ENCODE peak calls at places on chromosomes 12 and 14, in nine cellular contexts. V is AG10803, N is endothelial cell, P is HepG2, X is foreskin fibroblast, A is cardiac fibroblast, F is RWPE1, S is pancreas, R is HFFc6. Q is an unnamed sample.

GRCh38 chr14:65290830-65291229 is 121.7 kb upstream of the FUT8 start:
- DNase-seq in X (peak; percentile 90), S (no peak), R (peak; percentile 80), N (no peak), V (peak; percentile 94), A (peak; percentile 77), F (peak; percentile 85), P (peak; percentile 68), Q (peak; percentile 65)

GRCh38 chr12:32483499-32483898 is 84.1 kb downstream of the FGD4 start:
- DNase-seq in A (peak; percentile 28), S (no peak), F (no peak), X (no peak), N (no peak), P (no peak), V (no peak), R (no peak), Q (no peak)

GRCh38 chr14:38278035-38278434 is 22.1 kb upstream of the CLEC14A start:
- DNase-seq in P (no peak), N (no peak), S (no peak), A (peak; percentile 52), R (no peak), F (no peak), X (peak; percentile 30), V (no peak), Q (no peak)

GRCh38 chr12:102326987-102327386 is 129.4 kb upstream of the PMCH start:
- DNase-seq in X (no peak), R (no peak), S (no peak), N (no peak), F (no peak), P (no peak), A (no peak), V (no peak), Q (no peak)

GRCh38 chr12:63276537-63277365 is 125.8 kb upstream of the AVPR1A start:
- DNase-seq in V (peak; percentile 13), X (peak; percentile 45), N (peak; percentile 54), P (peak; percentile 44), R (peak; percentile 4), S (peak; percentile 50), A (peak; percentile 12), F (peak; percentile 13), Q (no peak)

GRCh38 chr12:79187032-79187431 is 322.5 kb downstream of the SYT1 start:
- DNase-seq in V (no peak), F (no peak), A (no peak), S (no peak), R (no peak), N (no peak), X (no peak), P (no peak), Q (no peak)

GRCh38 chr12:3204143-3204542 is 127.0 kb downstream of the TSPAN9 start:
- DNase-seq in N (no peak), V (no peak), X (no peak), A (no peak), F (no peak), R (no peak), P (no peak), S (no peak), Q (no peak)

GRCh38 chr12:48015954-48016353 is 11.7 kb upstream of the COL2A1 start:
- DNase-seq in R (no peak), N (no peak), S (no peak), P (no peak), X (no peak), V (no peak), F (no peak), A (no peak), Q (no peak)

GRCh38 chr12:57744194-57744776 is 554 bp upstream of the TSPAN31 start:
- DNase-seq in S (peak; percentile 79), X (peak; percentile 94), A (peak; percentile 87), V (peak; percentile 82), R (peak; percentile 62), P (no peak), F (peak; percentile 88), N (peak; percentile 62), Q (no peak)

GRCh38 chr12:104714369-104714768 is 243.7 kb downstream of the SLC41A2 start:
- DNase-seq in A (no peak), N (no peak), X (no peak), F (no peak), V (no peak), P (no peak), S (no peak), R (no peak), Q (no peak)

GRCh38 chr12:123973552-123974341 is 732 bp downstream of the ZNF664 start:
- DNase-seq in S (peak; percentile 78), P (peak; percentile 21), X (peak; percentile 56), V (peak; percentile 6), R (no peak), F (no peak), A (peak; percentile 21), N (peak; percentile 56), Q (no peak)

GRCh38 chr14:95741051-95741490 is 27.1 kb upstream of the TCL1A start:
- DNase-seq in S (no peak), V (no peak), F (peak; percentile 69), R (no peak), P (no peak), N (no peak), X (peak; percentile 20), A (no peak), Q (no peak)

GRCh38 chr12:107019546-107019945 is 32.6 kb upstream of the MTERF2 start:
- DNase-seq in S (no peak), N (no peak), X (no peak), P (no peak), F (no peak), R (no peak), V (no peak), A (no peak), Q (no peak)

GRCh38 chr12:107017042-107017441 is 30.1 kb upstream of the MTERF2 start:
- DNase-seq in R (no peak), A (no peak), P (no peak), X (no peak), N (no peak), V (no peak), F (no peak), S (no peak), Q (no peak)

GRCh38 chr12:107012736-107013425 is 25.9 kb upstream of the MTERF2 start:
- DNase-seq in S (no peak), N (no peak), X (no peak), A (no peak), F (no peak), P (no peak), V (no peak), R (no peak), Q (no peak)

GRCh38 chr12:107011519-107011918 is 24.6 kb upstream of the MTERF2 start:
- DNase-seq in P (no peak), F (no peak), N (no peak), V (no peak), S (no peak), X (no peak), R (no peak), A (no peak), Q (no peak)

DNA sequence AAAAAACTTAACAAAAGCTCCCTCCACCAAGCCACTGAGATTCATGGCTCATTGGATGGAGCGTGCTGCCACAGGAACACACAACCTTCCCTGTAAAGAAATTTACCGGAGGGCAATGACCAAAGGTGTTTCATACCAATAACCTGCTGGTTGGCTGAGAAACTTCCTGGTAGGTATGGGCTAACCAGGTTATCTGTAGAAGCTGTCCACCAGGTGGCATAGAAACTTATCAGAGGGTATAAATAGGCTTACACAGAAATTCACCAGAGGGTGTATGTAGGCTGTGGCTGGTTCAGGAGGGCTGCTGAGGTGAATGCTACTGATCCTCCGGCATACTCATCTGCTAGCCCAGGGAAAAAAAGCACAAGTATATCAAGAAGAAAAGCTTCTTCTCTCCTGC is 27.1 kb upstream of the MTERF2 start:
- DNase-seq in R (no peak), V (no peak), F (peak; percentile 80), N (no peak), X (no peak), A (no peak), P (peak; percentile 40), S (no peak), Q (no peak)
- TF ChIP-seq CTCF in R (peak; percentile 34), V (no peak), F (no peak), N (peak; percentile 25), X (no peak), A (no peak), P (peak; percentile 37), S (peak; percentile 30), Q (no peak)

DNA sequence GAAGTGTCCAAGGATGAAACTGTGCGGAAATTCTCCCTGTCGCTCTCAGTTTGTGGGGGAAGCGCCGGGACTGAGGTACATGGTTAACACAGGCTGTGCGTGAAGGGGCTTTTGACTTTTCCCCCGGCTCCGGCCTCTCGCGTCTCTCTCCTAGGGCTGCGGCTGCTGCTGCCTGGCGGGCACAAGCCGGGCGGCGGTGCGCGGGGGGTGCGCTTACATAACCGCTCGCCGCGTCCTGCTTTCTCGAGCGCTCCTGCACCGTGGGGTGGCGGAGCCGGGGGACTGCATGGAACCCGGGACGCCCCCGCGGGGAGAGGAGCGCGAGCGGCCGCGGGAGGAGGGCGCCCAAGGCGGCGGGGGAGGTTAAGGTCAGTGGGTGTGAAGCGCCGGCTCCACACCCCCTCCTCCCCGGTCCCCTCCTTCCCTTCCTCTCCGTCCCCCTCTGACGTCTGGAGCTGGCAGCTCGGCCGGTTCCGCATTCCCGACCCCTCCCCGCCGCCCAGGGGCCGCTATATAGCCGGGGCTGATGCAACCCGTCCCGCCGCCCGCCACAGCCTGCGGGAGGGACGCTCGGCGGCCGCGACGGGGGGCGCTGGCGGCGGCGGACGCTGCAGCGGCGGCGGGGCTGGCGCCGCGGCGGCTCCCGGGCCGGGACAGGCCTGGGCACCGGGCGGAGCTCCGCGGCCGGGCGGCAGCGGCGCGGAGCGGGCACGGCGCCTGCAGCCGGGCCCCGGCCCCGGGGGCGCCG is at the start of gene JDP2:
- DNase-seq in S (peak; percentile 97), V (peak; percentile 86), X (peak; percentile 90), R (peak; percentile 69), P (peak; percentile 60), A (peak; percentile 91), N (peak; percentile 63), F (peak; percentile 76), Q (no peak)
- TF ChIP-seq CTCF in S (no peak), V (no peak), X (no peak), R (peak; percentile 40), P (peak; percentile 17), A (no peak), N (no peak), F (no peak), Q (no peak)

GRCh38 chr14:67975429-67975828 is 155.8 kb downstream of the RAD51B start:
- DNase-seq in R (no peak), S (no peak), A (no peak), P (no peak), F (no peak), V (no peak), N (no peak), X (no peak), Q (no peak)
- TF ChIP-seq CTCF in R (no peak), S (no peak), A (no peak), P (no peak), F (no peak), V (no peak), N (no peak), X (no peak), Q (no peak)

DNA sequence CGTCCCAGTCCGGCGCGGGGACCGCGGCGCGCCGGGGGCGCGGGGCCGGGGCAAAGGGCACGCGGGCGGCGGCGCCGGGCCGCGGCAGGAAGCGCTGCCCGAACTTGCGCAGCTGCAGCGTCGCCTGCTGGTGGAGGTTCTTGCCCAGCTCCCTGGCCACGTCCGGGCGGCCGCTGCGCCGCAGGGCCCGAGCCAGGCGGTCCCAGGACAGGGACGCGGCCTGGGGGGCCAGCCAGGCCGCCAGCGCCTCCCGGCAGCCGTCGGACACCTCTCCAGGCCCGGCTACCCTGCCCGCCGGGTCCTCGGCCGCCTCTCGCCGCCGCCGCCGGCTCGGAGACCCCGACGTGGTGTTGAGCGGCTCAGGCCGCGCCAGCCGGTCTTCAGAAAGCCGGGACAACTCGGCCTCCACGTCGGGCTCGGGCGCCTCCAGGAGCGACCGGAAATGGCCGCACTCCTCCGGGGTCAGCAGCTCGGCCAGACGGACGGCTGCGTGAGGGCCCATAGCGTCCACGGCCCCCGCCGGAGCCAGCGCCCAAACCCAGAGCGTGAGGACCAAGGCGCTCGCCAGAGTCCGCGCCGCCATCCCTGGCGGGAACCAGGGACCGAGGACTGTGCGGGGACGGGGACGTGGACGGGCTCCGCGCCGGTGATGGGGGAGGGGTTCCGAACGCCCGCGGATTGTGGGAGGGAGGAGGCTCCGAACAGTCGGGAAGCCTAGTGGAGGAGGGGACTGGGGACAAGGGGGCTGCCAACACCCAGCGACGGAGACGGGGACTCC is 34.0 kb downstream of the FIGNL2 start:
- DNase-seq in V (peak; percentile 83), A (peak; percentile 79), S (peak; percentile 87), F (peak; percentile 56), X (peak; percentile 93), R (peak; percentile 45), N (peak; percentile 87), P (peak; percentile 62), Q (no peak)
- TF ChIP-seq CTCF in V (peak; percentile 57), A (peak; percentile 50), S (peak; percentile 43), F (peak; percentile 66), X (peak; percentile 44), R (peak; percentile 77), N (peak; percentile 50), P (peak; percentile 76), Q (peak; percentile 84)

Q was measured in AG04449.